ENCODE peak calls at places on chromosome 1, in six cellular contexts. G is esophagus muscularis mucosa, H is Peyer's patch, U is body of pancreas, E is IMR-90, S is heart left ventricle. Z is an unnamed sample.

GRCh38 chr1:162562452-162562828 is 918 bp downstream of the UAP1 start:
- DNase-seq in G (no peak), H (peak), U (peak), E (peak), S (no peak), Z (no peak)

GRCh38 chr1:54927475-54928240 is 40.7 kb upstream of the DHCR24 start:
- DNase-seq in G (no peak), H (no peak), U (no peak), E (peak), S (no peak), Z (no peak)

GRCh38 chr1:165073402-165074007 is 283.0 kb downstream of the LMX1A start:
- DNase-seq in G (no peak), H (no peak), U (peak), E (peak), S (no peak), Z (no peak)

GRCh38 chr1:28926629-28927441 is 12.5 kb downstream of the EPB41 start:
- DNase-seq in G (no peak), H (peak), U (no peak), E (peak), S (no peak), Z (no peak)

GRCh38 chr1:178513278-178513983 is 522 bp downstream of the TEX35 start:
- DNase-seq in G (no peak), H (no peak), U (no peak), E (peak), S (peak), Z (no peak)

GRCh38 chr1:204607910-204608309 is 77.6 kb downstream of the LRRN2 start:
- DNase-seq in G (no peak), H (no peak), U (no peak), E (no peak), S (no peak), Z (no peak)

GRCh38 chr1:24925082-24925779 is 4.8 kb downstream of the RUNX3 start:
- DNase-seq in G (no peak), H (peak), U (no peak), E (no peak), S (no peak), Z (no peak)

GRCh38 chr1:231329483-231329882 is 8.2 kb downstream of the EXOC8 start:
- DNase-seq in G (no peak), H (no peak), U (no peak), E (no peak), S (no peak), Z (no peak)

GRCh38 chr1:157963713-157964112 is 29.7 kb upstream of the KIRREL1 start:
- DNase-seq in G (no peak), H (peak), U (peak), E (peak), S (peak), Z (no peak)

GRCh38 chr1:8027748-8028631 is 1.9 kb upstream of the ERRFI1 start:
- DNase-seq in G (no peak), H (no peak), U (no peak), E (peak), S (no peak), Z (no peak)

GRCh38 chr1:220991959-220992704 is 112.9 kb downstream of the HLX start:
- DNase-seq in G (no peak), H (no peak), U (no peak), E (peak), S (no peak), Z (no peak)

GRCh38 chr1:214566158-214567104 is 15.0 kb upstream of the PTPN14 start:
- DNase-seq in G (no peak), H (no peak), U (no peak), E (peak), S (no peak), Z (no peak)

GRCh38 chr1:33143181-33143580 is 38.7 kb downstream of the TRIM62 start:
- DNase-seq in G (no peak), H (no peak), U (no peak), E (peak), S (no peak), Z (no peak)

GRCh38 chr1:243742814-243743213 is 107.2 kb downstream of the AKT3 start:
- DNase-seq in G (no peak), H (no peak), U (no peak), E (peak), S (no peak), Z (no peak)

GRCh38 chr1:85654066-85654782 is 54.0 kb downstream of the ZNHIT6 start:
- DNase-seq in G (no peak), H (no peak), U (no peak), E (peak), S (no peak), Z (no peak)

GRCh38 chr1:240189386-240189989 is 97.8 kb downstream of the FMN2 start:
- DNase-seq in G (no peak), H (peak), U (peak), E (peak), S (no peak), Z (no peak)

GRCh38 chr1:93080424-93080823 is 1.3 kb downstream of the MTF2 start:
- DNase-seq in G (no peak), H (no peak), U (no peak), E (peak), S (no peak), Z (no peak)
- TF ChIP-seq POLR2A in G (no peak), H (no peak), U (no peak), E (no peak), S (no peak), Z (no peak)

DNA sequence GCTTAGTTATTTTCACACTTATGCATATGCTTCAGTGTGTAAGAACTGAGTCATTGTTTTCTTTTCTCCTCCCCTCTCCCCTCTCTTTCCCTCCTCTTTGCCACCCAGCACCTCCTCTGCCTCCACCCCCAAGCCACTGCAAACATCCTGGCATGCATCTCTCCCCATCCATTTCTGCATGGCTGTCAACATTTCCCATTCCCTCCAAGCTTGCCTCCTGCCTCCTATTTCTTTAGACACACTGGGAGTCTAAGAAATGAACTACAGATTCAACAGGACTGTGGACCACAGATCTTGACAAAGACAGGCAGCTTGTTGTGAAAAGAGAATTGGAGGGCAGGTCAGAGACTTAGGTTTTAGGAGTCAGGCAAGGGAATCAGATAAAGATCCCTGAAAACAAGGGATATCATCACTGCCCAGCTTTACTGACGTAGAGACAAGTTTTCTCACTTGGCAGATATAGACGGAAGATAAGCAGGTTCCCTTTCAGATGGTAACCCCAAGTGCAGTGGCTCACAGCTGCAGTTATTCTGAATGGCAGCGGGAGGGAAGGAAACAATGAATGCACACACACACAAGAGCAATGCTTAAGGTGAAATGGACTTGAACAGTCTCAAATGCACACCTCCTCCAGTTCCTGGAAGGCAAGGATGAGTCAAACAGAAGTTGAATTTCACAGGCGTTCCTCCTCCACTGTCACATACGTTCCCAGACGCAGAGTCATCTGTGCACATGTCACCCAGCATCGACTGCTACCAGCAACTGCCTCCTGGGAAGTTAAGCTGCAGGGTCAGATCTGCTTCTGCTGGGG is 56.1 kb downstream of the HIVEP3 start:
- DNase-seq in G (no peak), H (no peak), U (no peak), E (peak), S (no peak), Z (no peak)
- H3K27ac ChIP-seq in G (no peak), H (no peak), U (no peak), E (no peak), S (no peak), Z (no peak)

DNA sequence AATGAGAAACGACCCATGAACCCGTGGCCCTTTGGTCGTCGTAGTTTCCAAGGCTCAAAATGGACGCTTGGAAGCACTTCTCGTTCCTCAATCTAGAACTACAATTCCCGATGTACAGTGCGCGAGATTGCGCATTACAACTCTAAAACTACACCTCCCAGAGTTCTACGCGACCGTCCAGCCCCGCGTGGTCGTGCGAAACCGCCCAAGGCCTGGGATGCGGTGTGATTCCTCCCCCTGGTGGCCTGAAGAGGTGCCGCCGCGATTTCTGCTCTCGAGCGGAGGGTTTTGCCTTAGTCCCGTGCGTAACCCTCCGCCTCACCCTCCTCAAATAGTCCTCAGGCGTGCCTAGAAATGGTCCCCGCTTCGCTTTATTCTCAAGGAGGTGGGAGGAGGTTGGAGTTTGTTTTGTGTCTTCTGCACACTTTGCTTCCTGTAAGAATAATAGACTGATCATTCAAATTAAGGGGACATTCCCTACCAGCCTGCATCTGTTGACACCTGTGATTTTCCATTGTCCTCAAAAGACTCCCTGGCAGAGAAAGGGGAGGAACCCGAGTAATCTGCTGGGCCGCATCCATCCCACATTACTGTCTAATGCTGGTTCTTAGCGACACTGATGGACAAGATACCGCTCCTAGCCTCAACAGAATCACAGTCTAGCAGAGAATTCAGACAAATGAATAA is 355 bp upstream of the PAFAH2 start:
- DNase-seq in G (peak), H (peak), U (peak), E (peak), S (peak), Z (peak)
- TF ChIP-seq POLR2A in G (no peak), H (no peak), U (no peak), E (no peak), S (no peak), Z (no peak)

GRCh38 chr1:205665216-205665757 is 15.0 kb downstream of the SLC45A3 start:
- DNase-seq in G (no peak), H (peak), U (no peak), E (no peak), S (no peak), Z (no peak)
- H3K27ac ChIP-seq in G (no peak), H (peak), U (peak), E (no peak), S (no peak), Z (no peak)